ENCODE peak calls at places on chromosomes 4 and X, in eight cellular contexts. X, I, Y, Z, M, O, C and F are unnamed samples.

GRCh38 chr4:114642173-114642780 is 43.7 kb downstream of the UGT8 start:
- DNase-seq in X (no peak), I (no peak), Y (no peak), Z (no peak), M (no peak), O (no peak), C (no peak), F (no peak)

GRCh38 chrX:109911046-109911445 is 91.9 kb upstream of the TMEM164 start:
- DNase-seq in X (no peak), I (no peak), Y (no peak), Z (no peak), M (no peak), O (peak), C (no peak), F (no peak)

GRCh38 chr4:164011791-164012190 is 517.3 kb downstream of the TMA16 start:
- DNase-seq in X (no peak), I (no peak), Y (no peak), Z (no peak), M (no peak), O (no peak), C (no peak), F (no peak)

GRCh38 chrX:150032742-150033141 is 94.5 kb upstream of the EOLA2 start:
- DNase-seq in X (no peak), I (no peak), Y (no peak), Z (no peak), M (no peak), O (peak), C (no peak), F (peak)

GRCh38 chr4:137597751-137598493 is 65.6 kb upstream of the PCDH18 start:
- DNase-seq in X (no peak), I (no peak), Y (no peak), Z (no peak), M (no peak), O (peak), C (no peak), F (no peak)

GRCh38 chr4:101458914-101459313 is 111.6 kb upstream of the PPP3CA start:
- DNase-seq in X (no peak), I (no peak), Y (no peak), Z (no peak), M (no peak), O (peak), C (no peak), F (peak)

GRCh38 chr4:15695240-15695699 is 7.6 kb upstream of the BST1 start:
- DNase-seq in X (no peak), I (no peak), Y (peak), Z (no peak), M (no peak), O (peak), C (no peak), F (peak)

GRCh38 chr4:147862043-147862692 is 130.3 kb downstream of the ARHGAP10 start:
- DNase-seq in X (no peak), I (no peak), Y (no peak), Z (no peak), M (no peak), O (no peak), C (no peak), F (no peak)